ENCODE peak calls at places on chromosomes 11 and 22, in eight cellular contexts. C is aorta; E is CD4-positive, CD25-positive, alpha-beta regulatory T cell; A is CD8-positive, alpha-beta T cell; Q is HFF-Myc; S is naive thymus-derived CD4-positive, alpha-beta T cell; N is heart right ventricle; Y is HCT116. R is an unnamed sample.

GRCh38 chr11:35511666-35512065 is 13.8 kb downstream of the PAMR1 start:
- DNase-seq in C (no peak), E (no peak), A (no peak), Q (no peak), S (no peak), N (no peak), Y (no peak), R (no peak)

GRCh38 chr22:47331750-47332149 is 569.3 kb downstream of the TBC1D22A start:
- DNase-seq in C (no peak), E (no peak), A (no peak), Q (no peak), S (no peak), N (no peak), Y (no peak), R (no peak)

GRCh38 chr11:15560689-15561467 is 446.2 kb downstream of the INSC start:
- DNase-seq in C (no peak), E (no peak), A (no peak), Q (no peak), S (no peak), N (no peak), Y (no peak), R (no peak)

GRCh38 chr11:45264839-45265515 is 21.2 kb downstream of the SYT13 start:
- DNase-seq in C (no peak), E (no peak), A (no peak), Q (peak), S (no peak), N (no peak), Y (no peak), R (no peak)

GRCh38 chr11:95829580-95830259 is 39.4 kb downstream of the CEP57 start:
- DNase-seq in C (no peak), E (no peak), A (no peak), Q (no peak), S (no peak), N (no peak), Y (no peak), R (no peak)

GRCh38 chr11:32830413-32830738 is 649 bp downstream of the PRRG4 start:
- DNase-seq in C (no peak), E (no peak), A (no peak), Q (no peak), S (no peak), N (no peak), Y (no peak), R (no peak)

GRCh38 chr22:47021371-47022074 is 259.1 kb downstream of the TBC1D22A start:
- DNase-seq in C (peak), E (no peak), A (no peak), Q (no peak), S (no peak), N (no peak), Y (no peak), R (no peak)

GRCh38 chr22:45683248-45683647 is 11.6 kb downstream of the ATXN10 start:
- DNase-seq in C (no peak), E (no peak), A (no peak), Q (no peak), S (no peak), N (no peak), Y (no peak), R (peak)

GRCh38 chr11:67639438-67639859 is at the start of gene TBX10:
- DNase-seq in C (no peak), E (no peak), A (no peak), Q (no peak), S (no peak), N (no peak), Y (no peak), R (no peak)

GRCh38 chr22:36010090-36010489 is 18.5 kb downstream of the RBFOX2 start:
- DNase-seq in C (no peak), E (no peak), A (no peak), Q (no peak), S (no peak), N (no peak), Y (no peak), R (no peak)

GRCh38 chr22:27283714-27284113 is 517.8 kb downstream of the MN1 start:
- DNase-seq in C (no peak), E (no peak), A (no peak), Q (no peak), S (no peak), N (no peak), Y (peak), R (peak)

GRCh38 chr11:110130642-110131238 is 37.5 kb downstream of the ZC3H12C start:
- DNase-seq in C (no peak), E (no peak), A (no peak), Q (no peak), S (no peak), N (no peak), Y (no peak), R (no peak)

GRCh38 chr11:125110996-125111340 is 458 bp downstream of the TMEM218 start:
- DNase-seq in C (no peak), E (no peak), A (peak), Q (no peak), S (no peak), N (no peak), Y (no peak), R (no peak)

GRCh38 chr22:19932367-19933206 is 9.0 kb upstream of the COMT start:
- DNase-seq in C (peak), E (no peak), A (no peak), Q (no peak), S (no peak), N (no peak), Y (no peak), R (no peak)

GRCh38 chr11:12762696-12763324 is 88.6 kb downstream of the TEAD1 start:
- DNase-seq in C (no peak), E (no peak), A (no peak), Q (no peak), S (no peak), N (no peak), Y (no peak), R (no peak)

GRCh38 chr11:45270946-45271345 is 15.2 kb downstream of the SYT13 start:
- DNase-seq in C (no peak), E (no peak), A (no peak), Q (no peak), S (no peak), N (no peak), Y (no peak), R (no peak)

GRCh38 chr11:126879516-126879915 is 121.1 kb downstream of the KIRREL3 start:
- DNase-seq in C (no peak), E (no peak), A (no peak), Q (no peak), S (no peak), N (no peak), Y (no peak), R (no peak)

GRCh38 chr11:66950113-66950535 is 8.1 kb downstream of the PC start:
- DNase-seq in C (no peak), E (no peak), A (no peak), Q (no peak), S (no peak), N (no peak), Y (peak), R (peak)

GRCh38 chr11:82365351-82365750 is 368.3 kb downstream of the FAM181B start:
- DNase-seq in C (no peak), E (no peak), A (no peak), Q (no peak), S (no peak), N (no peak), Y (no peak), R (no peak)

GRCh38 chr11:27718853-27719574 is 18.8 kb upstream of the BDNF start:
- DNase-seq in C (peak), E (no peak), A (no peak), Q (no peak), S (no peak), N (peak), Y (no peak), R (no peak)

GRCh38 chr11:114395776-114396175 is 4.5 kb downstream of the C11orf71 start:
- DNase-seq in C (no peak), E (no peak), A (no peak), Q (no peak), S (no peak), N (no peak), Y (peak), R (no peak)

GRCh38 chr11:112227002-112227401 is 774 bp downstream of the PTS start:
- DNase-seq in C (no peak), E (no peak), A (no peak), Q (no peak), S (peak), N (no peak), Y (no peak), R (no peak)

GRCh38 chr22:27804683-27805297 is 3.2 kb upstream of the MN1 start:
- DNase-seq in C (peak), E (no peak), A (peak), Q (peak), S (peak), N (peak), Y (no peak), R (peak)

DNA sequence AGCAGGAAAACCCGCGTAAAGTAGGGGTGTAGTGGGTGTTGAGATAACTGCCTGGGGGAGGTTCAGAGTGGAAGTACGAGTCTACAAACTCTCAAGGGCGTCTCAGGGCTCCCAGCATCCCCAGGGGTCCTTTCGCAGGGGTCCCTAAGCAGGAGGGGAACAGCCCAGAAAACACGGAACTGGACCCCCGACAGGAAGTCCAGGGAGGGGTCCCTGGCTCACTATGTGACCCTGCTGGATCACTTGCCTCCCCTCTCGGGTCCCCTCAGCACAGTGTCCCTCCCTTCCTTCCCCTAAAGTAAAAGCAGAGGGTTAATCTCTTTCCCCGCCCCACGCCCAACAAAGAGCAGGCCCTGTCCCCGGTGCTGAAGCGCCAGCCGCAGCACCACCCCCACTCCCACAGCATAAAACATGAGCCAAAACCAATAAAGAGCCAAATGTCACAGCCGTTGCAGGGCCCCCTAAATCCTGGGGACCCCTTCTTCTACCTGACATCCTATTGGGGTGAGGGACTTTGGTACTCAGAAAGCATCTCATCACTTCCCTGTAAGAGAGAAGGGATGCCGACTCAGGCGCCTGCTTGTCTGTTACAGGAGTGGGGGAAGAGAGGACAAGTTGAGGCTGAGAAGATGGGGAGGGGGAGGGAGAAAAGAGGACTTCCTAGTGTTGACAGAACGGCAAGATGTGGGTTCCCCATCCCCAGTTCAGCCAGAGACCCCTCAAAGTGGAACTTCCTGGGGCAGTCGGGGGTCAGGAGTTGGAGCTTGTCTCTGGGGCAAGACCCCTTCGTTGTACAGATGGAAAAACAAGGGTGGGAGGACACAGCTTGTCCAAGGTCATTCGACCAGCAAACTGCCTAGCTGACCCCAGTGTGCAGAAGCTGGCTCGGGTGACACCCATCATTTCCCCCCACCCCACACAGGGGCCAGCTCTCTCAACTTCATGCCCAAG is 1.4 kb upstream of the NEFH start:
- DNase-seq in C (no peak), E (no peak), A (peak), Q (no peak), S (peak), N (no peak), Y (no peak), R (no peak)
- H3K4me3 ChIP-seq in C (no peak), E (no peak), A (no peak), Q (no peak), S (no peak), N (no peak), Y (no peak), R (no peak)

DNA sequence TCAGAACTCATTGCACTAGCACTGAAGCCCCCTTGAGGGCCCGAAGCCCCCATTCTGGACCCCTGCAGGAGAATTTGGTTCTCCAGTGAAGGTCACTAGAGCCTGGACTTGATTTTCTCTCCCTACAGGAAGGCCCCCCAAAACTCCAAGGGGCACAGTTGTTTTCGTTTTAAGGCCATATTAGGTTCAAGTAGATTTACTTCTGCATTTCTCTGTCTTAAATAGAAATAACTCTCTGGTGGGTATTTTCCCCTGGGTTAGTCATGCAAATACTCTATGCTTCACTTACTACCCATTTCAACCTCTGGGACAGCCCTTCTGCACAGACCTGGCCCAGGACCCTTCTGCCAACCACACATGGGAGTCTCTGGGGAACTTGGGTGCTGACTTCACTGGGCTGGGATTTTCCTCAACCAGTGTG is 41.6 kb downstream of the WEE1 start:
- DNase-seq in C (no peak), E (no peak), A (no peak), Q (no peak), S (no peak), N (no peak), Y (no peak), R (peak)
- H3K4me3 ChIP-seq in C (no peak), E (no peak), A (no peak), Q (peak), S (no peak), N (no peak), Y (peak), R (peak)

GRCh38 chr11:122213111-122213510 is 97.1 kb upstream of the BLID start:
- DNase-seq in C (no peak), E (no peak), A (no peak), Q (no peak), S (no peak), N (no peak), Y (no peak), R (no peak)
- H3K4me3 ChIP-seq in C (no peak), E (no peak), A (no peak), Q (no peak), S (no peak), N (no peak), Y (no peak), R (no peak)

GRCh38 chr11:117220568-117220967 is 11.3 kb downstream of the PCSK7 start:
- DNase-seq in C (peak), E (no peak), A (no peak), Q (no peak), S (no peak), N (peak), Y (no peak), R (no peak)
- H3K4me3 ChIP-seq in C (no peak), E (no peak), A (no peak), Q (no peak), S (no peak), N (no peak), Y (no peak), R (no peak)